ENCODE peak calls at places on chromosomes 2 and 18, in nine cellular contexts. Q, B, P, G, D, E, I, A and Z are unnamed samples.

GRCh38 chr2:96903318-96903717 is 33.4 kb upstream of the SEMA4C start:
- DNase-seq in Q (no peak), B (no peak), P (no peak), G (no peak), D (peak; percentile 47), E (no peak), I (no peak), A (no peak), Z (no peak)

GRCh38 chr2:170391018-170391417 is 213.1 kb downstream of the MYO3B start:
- DNase-seq in Q (no peak), B (no peak), P (no peak), G (no peak), D (no peak), E (no peak), I (no peak), A (no peak), Z (no peak)

GRCh38 chr2:56151841-56152240 is 31.9 kb upstream of the CCDC85A start:
- DNase-seq in Q (no peak), B (no peak), P (no peak), G (no peak), D (no peak), E (no peak), I (no peak), A (no peak), Z (no peak)

GRCh38 chr2:9423922-9424272 is 443 bp downstream of the CPSF3 start:
- DNase-seq in Q (peak; percentile 61), B (no peak), P (no peak), G (peak; percentile 38), D (no peak), E (no peak), I (no peak), A (peak; percentile 38), Z (no peak)

GRCh38 chr2:108257757-108258331 is 18.1 kb downstream of the SULT1C3 start:
- DNase-seq in Q (no peak), B (no peak), P (no peak), G (no peak), D (no peak), E (no peak), I (no peak), A (no peak), Z (no peak)

GRCh38 chr18:71849407-71849806 is 694.7 kb downstream of the CBLN2 start:
- DNase-seq in Q (no peak), B (no peak), P (no peak), G (no peak), D (no peak), E (no peak), I (no peak), A (no peak), Z (no peak)

GRCh38 chr18:32261003-32261402 is 71.2 kb downstream of the MEP1B start:
- DNase-seq in Q (no peak), B (no peak), P (no peak), G (no peak), D (no peak), E (no peak), I (no peak), A (no peak), Z (no peak)

GRCh38 chr2:202038471-202039277 is 5.0 kb downstream of the FZD7 start:
- DNase-seq in Q (no peak), B (peak; percentile 60), P (peak; percentile 29), G (no peak), D (peak; percentile 90), E (peak; percentile 88), I (no peak), A (peak; percentile 75), Z (no peak)

GRCh38 chr2:56248965-56249742 is 65.4 kb downstream of the CCDC85A start:
- DNase-seq in Q (no peak), B (no peak), P (no peak), G (no peak), D (no peak), E (no peak), I (no peak), A (peak; percentile 25), Z (no peak)

GRCh38 chr2:74373189-74373588 is 6.9 kb downstream of the DCTN1 start:
- DNase-seq in Q (no peak), B (peak; percentile 41), P (no peak), G (peak; percentile 27), D (peak; percentile 74), E (peak; percentile 80), I (no peak), A (no peak), Z (no peak)

GRCh38 chr2:21276163-21276562 is 152.4 kb downstream of the TDRD15 start:
- DNase-seq in Q (no peak), B (no peak), P (no peak), G (no peak), D (no peak), E (peak; percentile 37), I (no peak), A (no peak), Z (no peak)

GRCh38 chr2:107392241-107392704 is 434.4 kb upstream of the RGPD4 start:
- DNase-seq in Q (no peak), B (no peak), P (no peak), G (no peak), D (no peak), E (no peak), I (no peak), A (no peak), Z (no peak)

GRCh38 chr2:132669854-132670103 is 226 bp downstream of the LYPD1 start:
- DNase-seq in Q (no peak), B (no peak), P (no peak), G (no peak), D (no peak), E (no peak), I (no peak), A (no peak), Z (no peak)

GRCh38 chr2:236178921-236179652 is 10.9 kb upstream of the GBX2 start:
- DNase-seq in Q (no peak), B (no peak), P (no peak), G (no peak), D (peak; percentile 48), E (no peak), I (no peak), A (peak; percentile 52), Z (no peak)

DNA sequence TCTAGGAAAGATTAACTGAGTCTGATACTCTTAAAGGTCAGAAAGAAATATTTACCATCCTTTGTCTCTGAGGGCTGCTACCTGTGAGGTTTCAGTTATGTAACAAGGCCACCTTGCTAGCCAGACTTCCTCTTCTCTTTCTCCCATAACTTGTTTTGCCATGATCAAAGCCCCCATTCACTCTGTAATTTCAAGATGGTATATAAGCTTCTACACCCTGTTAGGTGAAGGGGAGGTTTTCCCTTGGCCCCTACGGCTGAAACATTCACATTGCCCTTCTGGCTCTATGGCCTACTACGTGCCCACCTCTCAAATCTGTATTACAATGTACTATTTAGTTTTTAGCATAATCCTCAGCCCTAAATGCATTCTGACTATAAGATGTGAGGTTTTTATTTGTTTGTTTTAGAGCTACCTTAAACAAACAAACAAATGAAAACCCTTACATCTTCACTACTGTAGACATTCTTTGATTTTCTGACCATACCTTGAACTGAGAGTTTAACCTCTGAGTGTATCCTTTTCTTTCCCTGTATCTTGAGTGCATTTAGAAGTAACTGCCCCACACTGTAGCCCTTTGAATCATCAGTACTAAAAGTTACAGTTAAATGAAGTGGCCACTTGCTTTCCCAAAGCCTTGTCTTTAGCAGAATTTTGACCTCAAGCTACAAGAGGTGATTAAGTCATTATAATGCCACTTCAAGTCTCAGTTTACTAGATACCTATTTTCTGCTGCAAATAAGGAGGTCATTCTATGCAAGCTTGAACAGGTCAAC is 332.2 kb downstream of the SOCS6 start:
- DNase-seq in Q (no peak), B (no peak), P (no peak), G (no peak), D (no peak), E (no peak), I (no peak), A (no peak), Z (no peak)
- H3K27ac ChIP-seq in Q (no peak overlapping the region), B (no peak overlapping the region), P (no peak overlapping the region), G (no peak overlapping the region), D (no peak overlapping the region), E (no peak overlapping the region), I (peak overlapping the region; percentile 21), A (no peak overlapping the region), Z (no peak overlapping the region)

DNA sequence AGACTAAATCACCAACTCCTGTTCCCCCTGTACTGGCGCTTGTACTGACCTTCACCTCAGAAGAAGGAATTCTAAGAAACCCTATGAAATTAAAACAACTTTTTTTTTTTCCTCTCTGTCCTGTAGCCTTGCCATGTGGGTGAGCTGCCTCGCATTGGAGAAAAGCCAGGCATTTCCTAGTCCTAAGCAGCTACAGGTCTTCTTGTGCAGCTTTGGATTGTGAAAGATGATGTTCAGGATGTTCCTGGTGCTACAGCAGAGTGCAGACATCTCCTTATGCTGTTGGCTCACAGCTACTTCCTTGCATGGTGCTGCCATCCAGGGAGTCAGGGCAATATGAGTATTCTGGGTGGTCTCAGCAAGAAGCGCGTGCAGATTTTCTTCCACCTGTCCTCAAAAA is 11.9 kb downstream of the PIK3C3 start:
- DNase-seq in Q (no peak), B (no peak), P (no peak), G (peak; percentile 52), D (no peak), E (no peak), I (no peak), A (no peak), Z (no peak)
- H3K36me3 ChIP-seq in Q (peaks cover 27% of the 10 kb centered on the region), B (peaks cover 3% of the 10 kb centered on the region), P (peaks cover 9% of the 10 kb centered on the region), G (peaks cover 23% of the 10 kb centered on the region), D (peaks cover 1% of the 10 kb centered on the region), E (peaks cover 8% of the 10 kb centered on the region), I (peaks cover 36% of the 10 kb centered on the region), A (peaks cover 9% of the 10 kb centered on the region), Z (peaks cover 18% of the 10 kb centered on the region)

DNA sequence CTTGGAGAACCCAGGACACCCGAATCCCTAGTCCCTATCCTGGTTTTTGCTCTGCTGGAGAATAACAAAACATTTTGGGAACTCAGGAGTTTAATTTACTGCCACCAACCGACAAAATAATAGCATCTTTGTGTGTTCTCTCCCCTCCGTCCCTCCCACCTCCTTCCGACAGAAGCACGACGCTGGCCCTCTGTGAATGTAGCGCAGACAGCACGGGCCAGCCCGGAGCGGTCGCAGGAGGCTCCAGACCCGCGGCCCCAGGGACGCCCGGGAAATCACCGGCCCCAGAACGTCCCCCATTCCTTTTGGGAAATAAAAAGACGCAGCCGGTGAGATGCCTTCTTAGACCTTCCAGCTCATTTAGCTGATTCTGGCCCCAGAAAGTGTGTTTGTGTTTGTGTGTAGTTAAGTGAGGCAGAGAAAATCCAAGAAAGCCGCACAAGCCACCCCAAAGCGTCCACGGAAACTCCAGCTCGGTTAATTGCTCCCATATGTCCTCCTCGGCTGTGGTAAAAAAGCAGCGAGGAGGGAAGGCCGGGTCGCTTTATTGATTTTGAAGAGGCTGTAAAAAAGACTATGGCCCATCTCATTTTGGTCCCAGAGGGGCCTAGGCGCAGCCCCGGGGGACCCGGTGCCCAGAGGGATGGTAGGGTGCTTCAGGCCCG is 577 bp upstream of the TANC1 start:
- DNase-seq in Q (no peak), B (peak; percentile 64), P (no peak), G (peak; percentile 61), D (peak; percentile 79), E (peak; percentile 26), I (no peak), A (peak; percentile 69), Z (no peak)
- H3K27ac ChIP-seq in Q (no peak overlapping the region), B (peak overlapping the region; percentile 94), P (peak overlapping the region; percentile 67), G (peak overlapping the region; percentile 96), D (peak overlapping the region; percentile 91), E (peak overlapping the region; percentile 64), I (no peak overlapping the region), A (peak overlapping the region; percentile 92), Z (peak overlapping the region; percentile 90)

GRCh38 chr2:159356053-159356554 is 69.6 kb upstream of the WDSUB1 start:
- DNase-seq in Q (no peak), B (no peak), P (no peak), G (no peak), D (no peak), E (no peak), I (no peak), A (no peak), Z (no peak)

GRCh38 chr2:159349674-159350299 is 63.3 kb upstream of the WDSUB1 start:
- DNase-seq in Q (no peak), B (no peak), P (peak; percentile 77), G (peak; percentile 8), D (no peak), E (no peak), I (no peak), A (no peak), Z (no peak)

GRCh38 chr2:159351977-159352376 is 65.5 kb upstream of the WDSUB1 start:
- DNase-seq in Q (no peak), B (no peak), P (no peak), G (no peak), D (no peak), E (no peak), I (no peak), A (no peak), Z (no peak)
- H3K36me3 ChIP-seq in Q (no peaks in the 10 kb centered on the region), B (no peaks in the 10 kb centered on the region), P (peaks cover 1% of the 10 kb centered on the region), G (peaks cover 38% of the 10 kb centered on the region), D (no peaks in the 10 kb centered on the region), E (peaks cover 14% of the 10 kb centered on the region), I (peaks cover 22% of the 10 kb centered on the region), A (no peaks in the 10 kb centered on the region), Z (peaks cover 12% of the 10 kb centered on the region)